ENCODE peak calls at places on chromosomes 12 and 14, in six cellular contexts. One of them, this sample, is unnamed.

GRCh38 chr12:50087159-50087558 is 2.0 kb downstream of the SMARCD1 start:
- DNase-seq in GM12878: no peak
- DNase-seq in endothelial cell of umbilical vein: no peak
- DNase-seq in K562: no peak
- DNase-seq in HepG2: no peak
- DNase-seq in A549: no peak
- DNase-seq in this sample: no peak

GRCh38 chr12:80977356-80977755 is 39.6 kb upstream of the LIN7A start:
- DNase-seq in HepG2: no peak
- DNase-seq in K562: no peak
- DNase-seq in endothelial cell of umbilical vein: no peak
- DNase-seq in A549: no peak
- DNase-seq in GM12878: no peak
- DNase-seq in this sample: no peak

GRCh38 chr12:19962192-19962591 is 406.1 kb upstream of the PDE3A start:
- DNase-seq in A549: no peak
- DNase-seq in endothelial cell of umbilical vein: no peak
- DNase-seq in HepG2: no peak
- DNase-seq in K562: no peak
- DNase-seq in GM12878: no peak
- DNase-seq in this sample: no peak

GRCh38 chr12:68001486-68002466 is 12.5 kb downstream of the IFNG-AS1 start:
- DNase-seq in K562: peak
- DNase-seq in HepG2: no peak
- DNase-seq in endothelial cell of umbilical vein: peak
- DNase-seq in GM12878: no peak
- DNase-seq in A549: no peak
- DNase-seq in this sample: peak

GRCh38 chr12:12704593-12705230 is 8.7 kb upstream of the GPR19 start:
- DNase-seq in endothelial cell of umbilical vein: peak
- DNase-seq in GM12878: no peak
- DNase-seq in HepG2: peak
- DNase-seq in K562: peak
- DNase-seq in A549: peak
- DNase-seq in this sample: peak

GRCh38 chr14:21184252-21184651 is 28.4 kb upstream of the OR5AU1 start:
- DNase-seq in A549: no peak
- DNase-seq in GM12878: no peak
- DNase-seq in K562: no peak
- DNase-seq in HepG2: no peak
- DNase-seq in endothelial cell of umbilical vein: no peak
- DNase-seq in this sample: no peak

GRCh38 chr14:44720707-44721106 is 213.6 kb upstream of the FSCB start:
- DNase-seq in endothelial cell of umbilical vein: no peak
- DNase-seq in HepG2: no peak
- DNase-seq in GM12878: no peak
- DNase-seq in A549: no peak
- DNase-seq in K562: no peak
- DNase-seq in this sample: no peak

GRCh38 chr12:7502612-7503011 is 965 bp downstream of the CD163 start:
- DNase-seq in endothelial cell of umbilical vein: no peak
- DNase-seq in K562: no peak
- DNase-seq in HepG2: no peak
- DNase-seq in GM12878: no peak
- DNase-seq in A549: no peak
- DNase-seq in this sample: no peak

GRCh38 chr14:76776306-76777251 is 15.3 kb downstream of the VASH1 start:
- DNase-seq in GM12878: no peak
- DNase-seq in HepG2: peak
- DNase-seq in A549: no peak
- DNase-seq in K562: peak
- DNase-seq in endothelial cell of umbilical vein: no peak
- DNase-seq in this sample: peak

GRCh38 chr12:109761631-109761950 is 48.0 kb downstream of the FAM222A start:
- DNase-seq in K562: no peak
- DNase-seq in A549: no peak
- DNase-seq in GM12878: no peak
- DNase-seq in endothelial cell of umbilical vein: no peak
- DNase-seq in HepG2: no peak
- DNase-seq in this sample: no peak

GRCh38 chr12:105201389-105201788 is 34.6 kb downstream of the APPL2 start:
- DNase-seq in GM12878: no peak
- DNase-seq in HepG2: no peak
- DNase-seq in A549: no peak
- DNase-seq in K562: no peak
- DNase-seq in endothelial cell of umbilical vein: no peak
- DNase-seq in this sample: no peak

GRCh38 chr12:42145552-42146215 is 1.0 kb upstream of the GXYLT1 start:
- DNase-seq in A549: no peak
- DNase-seq in HepG2: no peak
- DNase-seq in endothelial cell of umbilical vein: peak
- DNase-seq in K562: peak
- DNase-seq in GM12878: no peak
- DNase-seq in this sample: peak
- H3K4me3 ChIP-seq in A549: peak
- H3K4me3 ChIP-seq in HepG2: peak
- H3K4me3 ChIP-seq in endothelial cell of umbilical vein: no peak
- H3K4me3 ChIP-seq in K562: peak
- H3K4me3 ChIP-seq in GM12878: peak
- H3K4me3 ChIP-seq in this sample: peak

DNA sequence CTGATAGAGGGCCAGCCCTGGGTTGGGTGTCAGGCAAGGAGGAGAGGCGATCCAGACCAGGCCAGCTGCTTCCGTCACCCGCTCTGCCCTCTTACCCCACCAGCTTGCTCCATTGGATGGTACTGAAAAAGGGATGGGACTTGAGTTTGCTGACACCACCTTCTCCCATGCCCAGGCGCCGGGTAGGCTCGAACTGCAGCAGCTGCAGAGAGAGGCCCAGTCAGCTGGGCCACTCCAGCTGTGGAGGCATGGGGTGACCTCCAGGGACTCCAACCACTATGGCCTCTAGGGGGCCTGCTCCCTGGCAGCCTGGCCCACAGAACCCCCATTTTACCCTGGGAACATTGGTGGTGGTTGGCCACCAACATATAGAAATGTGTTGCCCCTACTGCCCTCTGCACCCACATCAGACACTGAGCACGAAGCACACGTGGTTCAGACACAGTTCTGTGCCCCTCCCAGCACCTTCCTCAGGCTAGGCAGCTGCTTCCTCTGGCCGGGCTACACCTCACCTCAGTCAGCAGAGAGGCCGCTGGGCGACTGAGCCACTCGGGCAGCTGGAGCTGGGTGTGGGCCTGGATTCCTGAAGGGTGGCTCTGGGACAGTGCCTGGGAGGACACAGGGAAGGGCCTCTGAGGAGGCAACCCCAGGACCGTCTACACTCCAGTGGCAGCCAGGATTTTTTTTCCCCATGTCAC is 16.0 kb downstream of the RPS6KL1 start:
- DNase-seq in K562: no peak
- DNase-seq in GM12878: no peak
- DNase-seq in A549: no peak
- DNase-seq in endothelial cell of umbilical vein: no peak
- DNase-seq in HepG2: no peak
- DNase-seq in this sample: no peak
- TF ChIP-seq POLR2A in K562: peak
- TF ChIP-seq POLR2A in GM12878: peak
- TF ChIP-seq POLR2A in A549: no peak
- TF ChIP-seq POLR2A in endothelial cell of umbilical vein: no peak
- TF ChIP-seq POLR2A in HepG2: no peak
- TF ChIP-seq POLR2A in this sample: no peak

DNA sequence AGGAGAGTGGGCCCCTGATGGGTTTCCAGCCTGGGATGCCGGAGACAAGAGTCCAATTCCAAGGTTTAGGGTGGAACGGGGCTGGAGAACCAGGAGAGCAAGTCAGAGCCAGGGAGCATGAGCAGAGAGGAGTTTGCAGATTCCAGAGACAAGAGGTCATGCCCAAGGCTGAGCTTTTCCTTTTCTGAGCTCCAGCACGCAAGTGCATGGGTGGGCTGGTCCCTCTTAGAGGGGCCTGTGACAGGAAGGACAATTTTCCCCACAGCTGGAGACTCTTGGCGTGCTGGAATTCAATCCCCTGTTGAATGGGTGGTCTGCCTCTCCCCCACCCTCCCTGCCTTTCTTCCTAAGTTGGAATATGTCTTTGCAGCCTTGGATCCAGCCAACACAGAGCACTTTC is 431.9 kb downstream of the BCL11B start:
- DNase-seq in GM12878: no peak
- DNase-seq in K562: no peak
- DNase-seq in A549: no peak
- DNase-seq in endothelial cell of umbilical vein: no peak
- DNase-seq in HepG2: no peak
- DNase-seq in this sample: no peak
- TF ChIP-seq MYC in GM12878: no peak
- TF ChIP-seq MYC in K562: no peak
- TF ChIP-seq MYC in A549: no peak
- TF ChIP-seq MYC in endothelial cell of umbilical vein: no peak
- TF ChIP-seq MYC in HepG2: no peak
- TF ChIP-seq MYC in this sample: no peak

DNA sequence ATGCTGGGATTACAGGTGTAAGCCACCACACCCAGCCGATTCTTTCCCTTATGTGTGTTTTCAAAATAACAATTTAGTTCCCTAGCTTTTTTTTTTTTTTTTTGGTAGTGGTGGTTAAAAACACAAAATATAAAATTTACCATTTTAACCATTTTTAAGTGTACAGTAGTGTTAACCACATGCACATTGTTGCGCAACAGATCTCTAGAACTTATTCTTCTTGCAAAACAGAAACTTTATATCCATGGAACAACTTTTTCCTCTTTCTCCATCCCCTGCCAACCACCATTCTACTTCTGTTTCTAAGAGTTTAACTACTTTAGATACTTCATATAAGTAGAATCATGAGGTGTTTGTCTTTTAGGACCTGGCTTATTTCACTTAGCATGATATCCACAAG is 1.1 kb upstream of the NDUFA12 start:
- DNase-seq in endothelial cell of umbilical vein: no peak
- DNase-seq in GM12878: no peak
- DNase-seq in A549: no peak
- DNase-seq in HepG2: no peak
- DNase-seq in K562: no peak
- DNase-seq in this sample: peak
- H3K4me3 ChIP-seq in endothelial cell of umbilical vein: no peak
- H3K4me3 ChIP-seq in GM12878: no peak
- H3K4me3 ChIP-seq in A549: no peak
- H3K4me3 ChIP-seq in HepG2: no peak
- H3K4me3 ChIP-seq in K562: no peak
- H3K4me3 ChIP-seq in this sample: no peak

GRCh38 chr14:103710771-103711392 is 4.4 kb downstream of the XRCC3 start:
- DNase-seq in endothelial cell of umbilical vein: no peak
- DNase-seq in GM12878: no peak
- DNase-seq in K562: no peak
- DNase-seq in A549: no peak
- DNase-seq in HepG2: no peak
- DNase-seq in this sample: no peak

GRCh38 chr14:103712633-103713247 is 2.5 kb downstream of the XRCC3 start:
- DNase-seq in K562: no peak
- DNase-seq in HepG2: no peak
- DNase-seq in A549: no peak
- DNase-seq in GM12878: no peak
- DNase-seq in endothelial cell of umbilical vein: no peak
- DNase-seq in this sample: no peak

GRCh38 chr14:103709814-103710213 is 5.4 kb downstream of the XRCC3 start:
- DNase-seq in endothelial cell of umbilical vein: no peak
- DNase-seq in K562: no peak
- DNase-seq in A549: no peak
- DNase-seq in GM12878: no peak
- DNase-seq in HepG2: no peak
- DNase-seq in this sample: no peak

GRCh38 chr14:103713304-103714062 is 1.8 kb downstream of the XRCC3 start:
- DNase-seq in endothelial cell of umbilical vein: no peak
- DNase-seq in A549: no peak
- DNase-seq in GM12878: no peak
- DNase-seq in K562: peak
- DNase-seq in HepG2: no peak
- DNase-seq in this sample: no peak

DNA sequence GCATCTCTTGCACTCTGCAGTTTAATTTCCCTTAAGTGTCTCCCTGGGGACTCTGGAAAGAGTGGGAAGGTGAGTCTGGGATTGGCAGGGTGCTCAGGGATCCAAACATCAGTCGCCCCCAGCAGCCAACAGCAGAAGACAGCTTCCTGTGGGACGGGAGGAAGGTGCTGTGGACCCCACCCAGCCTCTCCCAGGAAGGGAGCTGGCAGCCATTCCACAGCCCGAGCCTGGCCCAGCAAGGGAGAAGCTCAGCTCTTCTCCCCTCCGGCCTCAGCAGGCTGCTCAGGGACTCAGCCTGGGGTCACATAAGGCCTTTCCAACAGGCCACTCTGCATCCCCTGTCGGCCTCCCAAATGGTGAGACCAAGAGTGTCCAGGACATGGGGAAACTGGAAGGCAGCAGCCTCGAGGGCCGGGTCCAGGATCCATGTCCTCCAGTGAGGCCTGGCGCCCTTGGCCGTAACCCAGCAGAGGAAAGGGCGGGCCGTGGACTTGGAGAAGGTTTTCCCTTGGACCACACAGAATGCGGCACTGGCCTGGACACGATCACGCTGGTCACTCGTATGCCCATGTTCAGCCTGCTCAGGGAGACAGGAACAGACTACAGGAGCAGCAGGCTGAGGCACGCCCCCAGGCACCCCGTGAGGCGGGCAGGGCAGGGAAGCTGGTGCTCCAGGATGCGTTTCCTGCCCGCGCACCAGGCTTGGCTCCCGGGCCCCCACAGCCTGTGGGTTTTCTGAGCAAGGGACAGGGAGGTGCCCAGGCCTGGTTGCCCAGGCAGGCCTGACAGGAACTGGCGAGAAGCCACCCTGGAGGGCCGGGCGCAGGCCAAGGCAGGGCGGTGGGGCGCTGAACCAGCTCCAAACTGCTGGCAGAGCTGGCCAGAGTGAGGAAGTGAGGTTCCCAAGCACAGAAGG is 3.5 kb downstream of the XRCC3 start:
- DNase-seq in HepG2: no peak
- DNase-seq in GM12878: no peak
- DNase-seq in A549: no peak
- DNase-seq in endothelial cell of umbilical vein: peak
- DNase-seq in K562: no peak
- DNase-seq in this sample: no peak
- TF ChIP-seq POLR2A in HepG2: no peak
- TF ChIP-seq POLR2A in GM12878: no peak
- TF ChIP-seq POLR2A in A549: no peak
- TF ChIP-seq POLR2A in endothelial cell of umbilical vein: peak
- TF ChIP-seq POLR2A in K562: no peak
- TF ChIP-seq POLR2A in this sample: no peak

GRCh38 chr14:51394804-51395203 is 154.8 kb downstream of the TMX1 start:
- DNase-seq in A549: no peak
- DNase-seq in HepG2: no peak
- DNase-seq in GM12878: no peak
- DNase-seq in endothelial cell of umbilical vein: no peak
- DNase-seq in K562: no peak
- DNase-seq in this sample: no peak
- TF ChIP-seq MYC in A549: no peak
- TF ChIP-seq MYC in HepG2: no peak
- TF ChIP-seq MYC in GM12878: no peak
- TF ChIP-seq MYC in endothelial cell of umbilical vein: no peak
- TF ChIP-seq MYC in K562: no peak
- TF ChIP-seq MYC in this sample: no peak

This sample was measured in NB4.